ENCODE peak calls at places on chromosomes 5 and 9, in five cellular contexts. L, J, B, X and E are unnamed samples.

GRCh38 chr5:150595466-150596031 is 44.9 kb upstream of the SYNPO start:
- DNase-seq in J (no peak), B (no peak), L (no peak), X (peak; percentile 72), E (no peak)

GRCh38 chr5:144144956-144145751 is 25.3 kb downstream of the YIPF5 start:
- DNase-seq in B (no peak), X (no peak), J (no peak), L (no peak), E (no peak)

GRCh38 chr5:80259511-80260200 is 3.8 kb upstream of the SERINC5 start:
- DNase-seq in X (no peak), J (no peak), B (no peak), L (no peak), E (no peak)

GRCh38 chr5:15936505-15937245 is 242.9 kb downstream of the MARCHF11 start:
- DNase-seq in B (no peak), L (no peak), J (no peak), X (no peak), E (no peak)

GRCh38 chr9:98207606-98208005 is 15.2 kb upstream of the CORO2A start:
- DNase-seq in X (no peak), B (no peak), L (no peak), J (no peak), E (no peak)

GRCh38 chr9:108786756-108787663 is 68.8 kb downstream of the ACTL7B start:
- DNase-seq in L (no peak), J (peak; percentile 69), B (no peak), X (no peak), E (no peak)

GRCh38 chr5:169719360-169720314 is 82.6 kb downstream of the DOCK2 start:
- DNase-seq in J (no peak), X (no peak), L (no peak), B (no peak), E (no peak)

GRCh38 chr9:126822278-126822677 is 17.4 kb downstream of the ZBTB43 start:
- DNase-seq in J (no peak), B (no peak), X (no peak), L (no peak), E (no peak)

GRCh38 chr5:165119175-165119574 is 1613.8 kb downstream of the MAT2B start:
- DNase-seq in J (no peak), B (no peak), L (no peak), X (no peak), E (no peak)

GRCh38 chr5:157651623-157652376 is 438 bp downstream of the SOX30 start:
- DNase-seq in J (peak; percentile 69), L (peak; percentile 86), B (peak; percentile 84), X (peak; percentile 26), E (peak; percentile 60)

GRCh38 chr5:98934581-98934980 is 5.8 kb upstream of the CHD1 start:
- DNase-seq in B (no peak), L (no peak), J (peak; percentile 79), X (no peak), E (no peak)

GRCh38 chr9:90538566-90538965 is 104.1 kb downstream of the DIRAS2 start:
- DNase-seq in J (no peak), L (no peak), B (no peak), X (no peak), E (no peak)

GRCh38 chr5:14588145-14588544 is 6.6 kb downstream of the OTULINL start:
- DNase-seq in J (no peak), L (no peak), B (no peak), X (no peak), E (no peak)

GRCh38 chr9:93634311-93635185 is 58.2 kb downstream of the PHF2 start:
- DNase-seq in X (no peak), L (no peak), J (no peak), B (no peak), E (no peak)

GRCh38 chr5:43514471-43514815 is 505 bp downstream of the C5orf34 start:
- DNase-seq in L (no peak), B (no peak), J (peak; percentile 93), X (no peak), E (no peak)

GRCh38 chr9:121786543-121786948 is 135.1 kb downstream of the DAB2IP start:
- DNase-seq in L (no peak), J (no peak), B (no peak), X (no peak), E (no peak)

GRCh38 chr5:116273458-116274242 is 188.8 kb downstream of the COMMD10 start:
- DNase-seq in X (no peak), B (no peak), L (no peak), J (peak; percentile 18), E (no peak)

GRCh38 chr9:26955222-26955903 is 849 bp upstream of the IFT74 start:
- DNase-seq in L (peak; percentile 24), B (no peak), X (no peak), J (peak; percentile 50), E (no peak)

GRCh38 chr5:42811591-42812392 is at the start of gene SELENOP:
- DNase-seq in X (peak; percentile 72), B (no peak), J (peak; percentile 19), L (peak; percentile 73), E (no peak)

GRCh38 chr5:31158686-31159085 is 34.8 kb upstream of the CDH6 start:
- DNase-seq in L (no peak), B (no peak), J (no peak), X (no peak), E (no peak)

GRCh38 chr5:150618588-150619281 is 21.7 kb upstream of the SYNPO start:
- DNase-seq in J (no peak), B (no peak), L (no peak), X (peak; percentile 66), E (no peak)

GRCh38 chr5:139961435-139962157 is 81.5 kb downstream of the NRG2 start:
- DNase-seq in X (no peak), L (no peak), J (peak; percentile 33), B (no peak), E (no peak)

GRCh38 chr5:150582281-150582791 is 58.1 kb upstream of the SYNPO start:
- DNase-seq in J (no peak), X (peak; percentile 90), B (no peak), L (peak; percentile 80), E (no peak)

DNA sequence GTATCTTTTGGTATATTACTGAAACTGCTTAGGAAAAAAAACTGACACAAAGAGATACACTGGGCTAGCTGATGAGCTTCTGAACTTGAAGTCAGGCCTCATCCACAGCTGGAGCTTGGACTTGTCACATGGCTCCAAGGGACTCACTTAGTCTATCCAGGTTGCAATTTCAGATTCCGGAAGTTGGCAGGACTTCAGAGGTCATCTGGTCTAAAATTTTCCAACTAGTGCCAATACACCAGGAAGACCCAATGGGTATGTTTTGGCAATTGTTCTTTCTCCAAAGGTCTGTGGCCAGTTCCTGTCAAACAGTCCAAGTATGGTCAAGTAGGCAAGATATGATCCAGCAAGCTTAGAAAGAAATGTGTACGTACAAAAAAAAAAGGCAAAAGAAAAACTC is 36.7 kb downstream of the MRPS27 start:
- DNase-seq in B (no peak), X (no peak), L (no peak), J (no peak), E (no peak)
- H3K27ac ChIP-seq in B (no peak overlapping the region), X (peak overlapping the region; percentile 67), L (no peak overlapping the region), J (peak overlapping the region; percentile 62), E (no peak overlapping the region)

GRCh38 chr9:131732061-131732526 is 7.8 kb downstream of the RAPGEF1 start:
- DNase-seq in J (peak; percentile 96), B (no peak), X (no peak), L (peak; percentile 57), E (no peak)
- H3K27ac ChIP-seq in J (peak overlapping the region; percentile 75), B (peak overlapping the region; percentile 89), X (no peak overlapping the region), L (peak overlapping the region; percentile 79), E (peak overlapping the region; percentile 84)

GRCh38 chr5:173817561-173817960 is 70.6 kb upstream of the CPEB4 start:
- DNase-seq in B (no peak), J (no peak), X (no peak), L (no peak), E (no peak)
- H3K27ac ChIP-seq in B (no peak overlapping the region), J (no peak overlapping the region), X (no peak overlapping the region), L (no peak overlapping the region), E (no peak overlapping the region)

GRCh38 chr9:137666505-137666809 is 47.7 kb downstream of the EHMT1 start:
- DNase-seq in L (no peak), B (no peak), J (no peak), X (no peak), E (no peak)

GRCh38 chr9:137664676-137665075 is 45.9 kb downstream of the EHMT1 start:
- DNase-seq in X (no peak), B (no peak), L (peak; percentile 36), J (no peak), E (no peak)

GRCh38 chr9:137666950-137667670 is 48.3 kb downstream of the EHMT1 start:
- DNase-seq in X (no peak), B (no peak), L (peak; percentile 37), J (no peak), E (no peak)

GRCh38 chr9:137665226-137665625 is 46.4 kb downstream of the EHMT1 start:
- DNase-seq in B (no peak), X (no peak), J (no peak), L (no peak), E (no peak)

GRCh38 chr9:137665697-137666504 is 47.1 kb downstream of the EHMT1 start:
- DNase-seq in X (peak; percentile 66), B (no peak), L (no peak), J (peak; percentile 59), E (no peak)
- H3K27ac ChIP-seq in X (peak overlapping the region; percentile 19), B (no peak overlapping the region), L (peak overlapping the region; percentile 34), J (no peak overlapping the region), E (no peak overlapping the region)

DNA sequence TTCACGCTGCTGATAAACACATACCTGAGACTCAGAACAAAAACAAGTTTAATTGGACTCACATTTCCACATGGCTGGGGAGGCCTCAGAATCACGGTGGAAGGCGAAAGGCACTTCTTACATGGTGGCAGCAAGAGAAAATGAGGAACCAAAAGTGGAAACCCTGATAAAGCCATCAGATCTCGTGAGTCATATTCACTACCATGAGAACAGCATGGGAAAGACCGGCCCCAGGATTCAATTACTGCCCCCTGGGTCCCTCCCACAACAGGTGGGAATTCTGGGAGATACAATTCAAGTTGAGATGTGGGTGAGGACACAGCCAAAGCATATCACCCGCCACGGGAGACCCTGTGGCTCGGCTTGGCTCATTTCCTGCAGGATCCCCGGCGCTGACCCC is 20.2 kb downstream of the EXD3 start:
- DNase-seq in B (no peak), X (no peak), L (no peak), J (no peak), E (no peak)
- H3K27ac ChIP-seq in B (no peak overlapping the region), X (no peak overlapping the region), L (no peak overlapping the region), J (no peak overlapping the region), E (no peak overlapping the region)

DNA sequence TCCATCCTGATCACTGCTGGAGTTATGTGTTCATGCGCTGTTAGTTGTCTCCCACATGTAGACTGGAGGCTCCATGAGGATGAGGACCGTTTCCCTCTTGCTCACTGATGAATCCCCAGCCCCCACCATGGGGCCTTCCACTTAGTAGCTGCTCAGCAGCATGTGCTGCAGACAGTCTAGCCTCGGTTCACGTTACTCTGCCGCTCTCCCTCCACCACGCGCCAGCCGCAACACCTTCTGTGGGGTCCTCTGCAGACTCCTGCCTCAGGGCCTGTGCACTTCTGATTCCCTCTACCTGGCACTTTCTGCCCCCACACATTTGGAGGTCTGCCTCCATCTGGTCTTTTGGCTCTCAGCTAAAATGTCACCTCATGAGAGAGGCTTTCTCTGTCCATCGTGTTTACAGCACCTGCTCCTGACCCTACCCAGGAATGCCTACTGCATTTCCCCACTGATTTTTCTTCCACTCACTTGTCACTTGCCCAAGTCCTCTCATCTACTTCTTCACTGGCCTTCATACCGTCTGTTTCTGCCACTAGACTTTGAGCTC is 36.3 kb downstream of the STK10 start:
- DNase-seq in X (no peak), B (no peak), L (no peak), J (no peak), E (no peak)
- H3K27ac ChIP-seq in X (no peak overlapping the region), B (peak overlapping the region; percentile 65), L (no peak overlapping the region), J (no peak overlapping the region), E (peak overlapping the region; percentile 45)